ENCODE peak calls at places on chromosomes 4 and X, in five cellular contexts. B is stimulated activated CD4-positive, alpha-beta T cell treated with anti-CD3 and anti-CD28 coated beads, Interleukin-1b, Interleukin-23, amount 100 ng/mL, for 4 hours; K is IMR-90; Z is suprapubic skin; V is choroid plexus epithelial cell. U is an unnamed sample.

GRCh38 chrX:67544281-67544680 is 460 bp downstream of the AR start:
- DNase-seq in B (no peak), K (no peak), Z (no peak), V (no peak), U (no peak)

GRCh38 chr4:134278675-134279074 is 77.1 kb upstream of the PABPC4L start:
- DNase-seq in B (no peak), K (no peak), Z (no peak), V (no peak), U (no peak)

GRCh38 chr4:188295899-188296298 is 156.7 kb downstream of the TRIML1 start:
- DNase-seq in B (no peak), K (peak), Z (no peak), V (no peak), U (peak)

GRCh38 chrX:104681214-104681613 is 115.2 kb downstream of the IL1RAPL2 start:
- DNase-seq in B (no peak), K (no peak), Z (no peak), V (no peak), U (no peak)

GRCh38 chr4:3342182-3342854 is 49.5 kb downstream of the RGS12 start:
- DNase-seq in B (no peak), K (peak), Z (no peak), V (peak), U (peak)

GRCh38 chr4:106707776-106708603 is 328.1 kb downstream of the DKK2 start:
- DNase-seq in B (no peak), K (no peak), Z (no peak), V (peak), U (no peak)

GRCh38 chrX:150438165-150438564 is 75.0 kb downstream of the MAMLD1 start:
- DNase-seq in B (no peak), K (peak), Z (no peak), V (peak), U (no peak)

GRCh38 chrX:11341274-11342256 is 48.4 kb downstream of the AMELX start:
- DNase-seq in B (no peak), K (peak), Z (peak), V (peak), U (peak)

GRCh38 chr4:8586246-8586645 is 6.1 kb downstream of the GPR78 start:
- DNase-seq in B (no peak), K (no peak), Z (no peak), V (no peak), U (no peak)

GRCh38 chrX:71917621-71918341 is 7.1 kb downstream of the NHSL2 start:
- DNase-seq in B (no peak), K (peak), Z (no peak), V (no peak), U (peak)

GRCh38 chrX:40154229-40154852 is 56.6 kb upstream of the BCOR start:
- DNase-seq in B (no peak), K (no peak), Z (no peak), V (peak), U (peak)

GRCh38 chr4:154399259-154399974 is 92.2 kb downstream of the DCHS2 start:
- DNase-seq in B (no peak), K (peak), Z (no peak), V (peak), U (peak)

GRCh38 chrX:136909706-136910564 is 29.4 kb upstream of the RBMX start:
- DNase-seq in B (peak), K (peak), Z (peak), V (peak), U (peak)

GRCh38 chrX:39158801-39159657 is 357.8 kb downstream of the MID1IP1 start:
- DNase-seq in B (no peak), K (peak), Z (no peak), V (peak), U (peak)

GRCh38 chr4:147843162-147843561 is 111.3 kb downstream of the ARHGAP10 start:
- DNase-seq in B (no peak), K (no peak), Z (no peak), V (no peak), U (peak)

GRCh38 chrX:69556094-69557011 is 52.2 kb downstream of the NALF2 start:
- DNase-seq in B (no peak), K (no peak), Z (no peak), V (peak), U (peak)

GRCh38 chrX:97547873-97548578 is 664.3 kb downstream of the RPA4 start:
- DNase-seq in B (no peak), K (peak), Z (no peak), V (peak), U (peak)

GRCh38 chrX:41666251-41666650 is 22.5 kb upstream of the GPR34 start:
- DNase-seq in B (no peak), K (peak), Z (no peak), V (peak), U (no peak)

GRCh38 chr4:154998284-154998683 is 210.2 kb upstream of the NPY2R start:
- DNase-seq in B (no peak), K (peak), Z (no peak), V (peak), U (no peak)

GRCh38 chrX:9781941-9782340 is 4.3 kb upstream of the SHROOM2 start:
- DNase-seq in B (no peak), K (no peak), Z (no peak), V (no peak), U (peak)